ENCODE peak calls at places on chromosome 11, in six cellular contexts. Z is T-helper 2 cell, M is putamen, R is choroid plexus epithelial cell, T is T-helper 1 cell, W is fibroblast of pulmonary artery. G is an unnamed sample.
A peak's percentile ranks its signal among the peaks of the same experiment; 100 is the strongest.

GRCh38 chr11:40274017-40274416 is 1185.4 kb downstream of the LRRC4C start:
- DNase-seq in R (peak; percentile 56), Z (no peak), T (no peak), W (peak; percentile 17), M (no peak), G (no peak)

GRCh38 chr11:69066122-69067112 is 17.7 kb downstream of the TPCN2 start:
- DNase-seq in Z (no peak), W (no peak), M (no peak), R (no peak), T (no peak), G (no peak)

GRCh38 chr11:95512682-95513081 is 276.9 kb downstream of the FAM76B start:
- DNase-seq in M (no peak), R (peak; percentile 85), T (no peak), Z (no peak), W (peak; percentile 88), G (no peak)

GRCh38 chr11:12001152-12001551 is 7.3 kb downstream of the DKK3 start:
- DNase-seq in T (no peak), R (no peak), M (no peak), Z (no peak), W (no peak), G (no peak)

GRCh38 chr11:75268626-75269366 is 28.2 kb downstream of the TPBGL start:
- DNase-seq in Z (no peak), M (no peak), T (no peak), R (no peak), W (no peak), G (no peak)

GRCh38 chr11:17719940-17720795 is 797 bp downstream of the MYOD1 start:
- DNase-seq in R (peak; percentile 13), T (no peak), Z (no peak), M (no peak), W (peak; percentile 20), G (peak; percentile 19)

GRCh38 chr11:119759324-119759723 is 30.3 kb upstream of the NECTIN1 start:
- DNase-seq in Z (no peak), T (no peak), W (no peak), R (peak; percentile 30), M (no peak), G (no peak)

GRCh38 chr11:985848-986247 is 50.7 kb downstream of the MUC6 start:
- DNase-seq in Z (no peak), W (no peak), R (no peak), M (no peak), T (no peak), G (no peak)

GRCh38 chr11:7893792-7894191 is 37.3 kb downstream of the OR10A6 start:
- DNase-seq in M (no peak), R (no peak), Z (no peak), T (no peak), W (no peak), G (no peak)

GRCh38 chr11:33735166-33735425 is 1.1 kb downstream of the CD59 start:
- DNase-seq in Z (no peak), R (no peak), M (no peak), T (no peak), W (no peak), G (no peak)

GRCh38 chr11:128772814-128773213 is 78.9 kb downstream of the FLI1 start:
- DNase-seq in Z (no peak), T (peak; percentile 56), W (no peak), R (no peak), M (peak; percentile 7), G (peak; percentile 52)

GRCh38 chr11:124320097-124320496 is at the start of gene OR8D2:
- DNase-seq in M (no peak), Z (no peak), W (no peak), R (no peak), T (no peak), G (no peak)

GRCh38 chr11:48036011-48036410 is 55.7 kb downstream of the PTPRJ start:
- DNase-seq in W (no peak), Z (no peak), M (no peak), T (no peak), R (no peak), G (no peak)

GRCh38 chr11:33785609-33786008 is 11.3 kb upstream of the FBXO3 start:
- DNase-seq in R (no peak), W (no peak), T (no peak), M (no peak), Z (no peak), G (no peak)

GRCh38 chr11:36421546-36422155 is 88.4 kb downstream of the TRAF6 start:
- DNase-seq in Z (no peak), T (no peak), M (no peak), R (peak; percentile 36), W (no peak), G (no peak)

GRCh38 chr11:108970221-108970991 is 305.5 kb downstream of the DDX10 start:
- DNase-seq in T (no peak), Z (no peak), M (no peak), R (peak; percentile 73), W (peak; percentile 37), G (no peak)

GRCh38 chr11:66962247-66962646 is 4.1 kb upstream of the PC start:
- DNase-seq in R (no peak), Z (no peak), M (no peak), T (no peak), W (no peak), G (no peak)

GRCh38 chr11:12441081-12441801 is 63.9 kb downstream of the PARVA start:
- DNase-seq in R (no peak), T (no peak), Z (no peak), W (no peak), M (no peak), G (no peak)

GRCh38 chr11:111635706-111636045 is 33.4 kb downstream of the SIK2 start:
- DNase-seq in Z (no peak), M (peak; percentile 77), R (peak; percentile 90), T (no peak), W (peak; percentile 70), G (no peak)

GRCh38 chr11:62145261-62145871 is 21.6 kb downstream of the INCENP start:
- DNase-seq in R (no peak), M (no peak), W (no peak), T (no peak), Z (no peak), G (no peak)

GRCh38 chr11:96237759-96238158 is 105.2 kb downstream of the MAML2 start:
- DNase-seq in M (no peak), T (no peak), Z (no peak), R (no peak), W (no peak), G (no peak)

GRCh38 chr11:102318469-102318868 is 1.2 kb downstream of the BIRC3 start:
- DNase-seq in T (peak; percentile 75), W (no peak), M (no peak), Z (no peak), R (no peak), G (peak; percentile 48)

GRCh38 chr11:20367313-20367948 is 3.9 kb downstream of the HTATIP2 start:
- DNase-seq in M (peak; percentile 87), R (peak; percentile 89), Z (no peak), T (peak; percentile 73), W (peak; percentile 88), G (no peak)

GRCh38 chr11:79412761-79413160 is 28.1 kb downstream of the TENM4 start:
- DNase-seq in R (no peak), M (no peak), T (no peak), W (no peak), Z (no peak), G (no peak)

GRCh38 chr11:134376150-134376921 is 35.7 kb downstream of the B3GAT1 start:
- DNase-seq in M (no peak), Z (no peak), W (no peak), T (no peak), R (no peak), G (peak; percentile 39)

GRCh38 chr11:78460468-78460867 is 42.8 kb upstream of the GAB2 start:
- DNase-seq in R (peak; percentile 41), T (peak; percentile 42), M (no peak), Z (no peak), W (peak; percentile 16), G (no peak)